ENCODE peak calls at places on chromosome 4, in seven cellular contexts. O is WTC11, N is HCT116, K is HepG2, E is GM12878, A is H1, V is K562. Y is an unnamed sample.

GRCh38 chr4:5812506-5813229 is 80.2 kb downstream of the CRMP1 start:
- DNase-seq in O (no peak), N (peak), K (peak), E (no peak), A (no peak), V (peak), Y (peak)

GRCh38 chr4:6619116-6619465 is 21.4 kb upstream of the MRFAP1 start:
- DNase-seq in O (no peak), N (no peak), K (no peak), E (no peak), A (no peak), V (no peak), Y (no peak)

GRCh38 chr4:185307136-185307950 is 88.4 kb downstream of the LRP2BP start:
- DNase-seq in O (no peak), N (no peak), K (no peak), E (peak), A (no peak), V (no peak), Y (no peak)

GRCh38 chr4:3666263-3666662 is 99.9 kb upstream of the ADRA2C start:
- DNase-seq in O (no peak), N (no peak), K (no peak), E (no peak), A (no peak), V (no peak), Y (no peak)

GRCh38 chr4:133058701-133059100 is 90.4 kb upstream of the PCDH10 start:
- DNase-seq in O (no peak), N (no peak), K (no peak), E (no peak), A (no peak), V (no peak), Y (no peak)

GRCh38 chr4:64584981-64585557 is 175.8 kb upstream of the TECRL start:
- DNase-seq in O (peak), N (peak), K (peak), E (no peak), A (no peak), V (peak), Y (peak)

GRCh38 chr4:176002007-176002623 is 63.5 kb upstream of the WDR17 start:
- DNase-seq in O (peak), N (peak), K (no peak), E (no peak), A (peak), V (no peak), Y (peak)

GRCh38 chr4:125741825-125742452 is 427.2 kb downstream of the FAT4 start:
- DNase-seq in O (no peak), N (no peak), K (peak), E (no peak), A (no peak), V (no peak), Y (peak)

GRCh38 chr4:134632056-134632455 is 430.5 kb upstream of the PABPC4L start:
- DNase-seq in O (no peak), N (no peak), K (no peak), E (no peak), A (no peak), V (no peak), Y (no peak)

GRCh38 chr4:168631241-168632151 is 134.6 kb downstream of the PALLD start:
- DNase-seq in O (peak), N (no peak), K (no peak), E (no peak), A (peak), V (no peak), Y (peak)

GRCh38 chr4:119010909-119011606 is 122.4 kb downstream of the SYNPO2 start:
- DNase-seq in O (no peak), N (no peak), K (no peak), E (no peak), A (no peak), V (no peak), Y (no peak)

GRCh38 chr4:40525811-40526598 is 103.7 kb downstream of the RBM47 start:
- DNase-seq in O (peak), N (peak), K (no peak), E (no peak), A (no peak), V (peak), Y (no peak)

GRCh38 chr4:173334891-173335754 is 965 bp upstream of the HMGB2 start:
- DNase-seq in O (peak), N (peak), K (peak), E (peak), A (peak), V (peak), Y (peak)

GRCh38 chr4:73438048-73438447 is 2.0 kb downstream of the AFP start:
- DNase-seq in O (no peak), N (no peak), K (no peak), E (no peak), A (no peak), V (no peak), Y (no peak)

GRCh38 chr4:169975837-169976796 is 50.1 kb downstream of the MFAP3L start:
- DNase-seq in O (no peak), N (no peak), K (peak), E (no peak), A (no peak), V (no peak), Y (no peak)

GRCh38 chr4:133137571-133137970 is 11.5 kb upstream of the PCDH10 start:
- DNase-seq in O (no peak), N (no peak), K (no peak), E (no peak), A (no peak), V (no peak), Y (no peak)

GRCh38 chr4:76606662-76607265 is 171.7 kb downstream of the SHROOM3 start:
- DNase-seq in O (no peak), N (no peak), K (no peak), E (no peak), A (no peak), V (no peak), Y (no peak)

GRCh38 chr4:152385551-152385950 is 150.3 kb downstream of the FBXW7 start:
- DNase-seq in O (no peak), N (no peak), K (no peak), E (no peak), A (no peak), V (no peak), Y (peak)

GRCh38 chr4:6230502-6230785 is 30.1 kb upstream of the JAKMIP1 start:
- DNase-seq in O (no peak), N (no peak), K (no peak), E (no peak), A (no peak), V (no peak), Y (no peak)

GRCh38 chr4:76198411-76199237 is 15.0 kb downstream of the SCARB2 start:
- DNase-seq in O (no peak), N (no peak), K (no peak), E (peak), A (no peak), V (peak), Y (peak)

GRCh38 chr4:24598025-24598424 is 13.7 kb upstream of the DHX15 start:
- DNase-seq in O (no peak), N (peak), K (peak), E (no peak), A (no peak), V (no peak), Y (no peak)

GRCh38 chr4:912548-913279 is 19.4 kb downstream of the GAK start:
- DNase-seq in O (no peak), N (no peak), K (no peak), E (no peak), A (no peak), V (no peak), Y (no peak)

GRCh38 chr4:145132521-145133098 is 34.5 kb downstream of the ABCE1 start:
- DNase-seq in O (no peak), N (no peak), K (no peak), E (peak), A (no peak), V (peak), Y (no peak)

GRCh38 chr4:168731706-168732414 is 235.0 kb downstream of the PALLD start:
- DNase-seq in O (no peak), N (no peak), K (no peak), E (no peak), A (no peak), V (no peak), Y (no peak)

GRCh38 chr4:15197005-15197404 is 194.7 kb downstream of the CPEB2 start:
- DNase-seq in O (peak), N (no peak), K (peak), E (no peak), A (peak), V (peak), Y (peak)

GRCh38 chr4:89158884-89159503 is 47.7 kb downstream of the TIGD2 start:
- DNase-seq in O (no peak), N (peak), K (peak), E (no peak), A (no peak), V (peak), Y (peak)

GRCh38 chr4:577499-578450 is 1.7 kb upstream of the TMEM271 start:
- DNase-seq in O (peak), N (no peak), K (peak), E (no peak), A (peak), V (no peak), Y (no peak)

GRCh38 chr4:123896446-123897071 is 500.0 kb downstream of the SPRY1 start:
- DNase-seq in O (no peak), N (no peak), K (no peak), E (no peak), A (no peak), V (no peak), Y (no peak)
- TF ChIP-seq SP1 in O (no peak), N (no peak), K (no peak), E (no peak), A (no peak), V (no peak), Y (no peak)

DNA sequence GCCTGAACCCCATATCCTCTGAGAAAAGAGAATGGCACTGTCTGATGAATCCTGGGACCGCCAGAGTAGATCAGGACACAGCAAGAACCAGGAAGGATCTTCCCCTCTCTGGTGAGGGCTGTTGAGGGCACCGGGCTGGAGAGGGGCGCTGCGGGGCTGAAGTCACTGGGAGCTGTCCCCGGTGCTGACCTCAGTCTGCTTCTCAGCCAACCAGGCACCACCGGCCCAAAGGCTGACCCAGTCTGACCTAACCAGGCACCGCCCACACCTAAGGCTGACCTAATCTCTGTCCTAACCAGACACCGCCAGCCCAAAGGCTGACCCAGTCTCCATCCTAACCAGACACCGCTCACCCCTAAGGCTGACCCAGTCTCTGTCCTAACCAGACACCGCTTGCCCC is 82.8 kb downstream of the CPZ start:
- DNase-seq in O (peak), N (no peak), K (peak), E (no peak), A (peak), V (peak), Y (peak)
- TF ChIP-seq SP1 in O (peak), N (no peak), K (no peak), E (no peak), A (no peak), V (no peak), Y (no peak)

GRCh38 chr4:114349543-114350175 is 248.9 kb upstream of the UGT8 start:
- DNase-seq in O (no peak), N (no peak), K (no peak), E (no peak), A (no peak), V (no peak), Y (no peak)
- TF ChIP-seq SP1 in O (no peak), N (no peak), K (no peak), E (no peak), A (no peak), V (no peak), Y (no peak)

GRCh38 chr4:71944956-71945355 is 86.8 kb upstream of the NPFFR2 start:
- DNase-seq in O (no peak), N (no peak), K (no peak), E (no peak), A (no peak), V (no peak), Y (no peak)

GRCh38 chr4:71945791-71946190 is 86.0 kb upstream of the NPFFR2 start:
- DNase-seq in O (no peak), N (no peak), K (no peak), E (no peak), A (no peak), V (no peak), Y (no peak)

GRCh38 chr4:71938776-71939175 is 93.0 kb upstream of the NPFFR2 start:
- DNase-seq in O (no peak), N (no peak), K (no peak), E (no peak), A (no peak), V (no peak), Y (no peak)

GRCh38 chr4:71941001-71941400 is 90.8 kb upstream of the NPFFR2 start:
- DNase-seq in O (peak), N (peak), K (peak), E (no peak), A (no peak), V (peak), Y (peak)
- TF ChIP-seq SP1 in O (no peak), N (no peak), K (no peak), E (no peak), A (no peak), V (no peak), Y (no peak)

GRCh38 chr4:142781114-142781513 is 65.0 kb downstream of the INPP4B start:
- DNase-seq in O (no peak), N (peak), K (no peak), E (no peak), A (no peak), V (no peak), Y (no peak)
- TF ChIP-seq SP1 in O (no peak), N (no peak), K (no peak), E (no peak), A (no peak), V (no peak), Y (no peak)

GRCh38 chr4:26320159-26320452 is 708 bp upstream of the RBPJ start:
- DNase-seq in O (no peak), N (no peak), K (peak), E (peak), A (no peak), V (no peak), Y (no peak)
- TF ChIP-seq SP1 in O (no peak), N (no peak), K (no peak), E (no peak), A (no peak), V (no peak), Y (no peak)

DNA sequence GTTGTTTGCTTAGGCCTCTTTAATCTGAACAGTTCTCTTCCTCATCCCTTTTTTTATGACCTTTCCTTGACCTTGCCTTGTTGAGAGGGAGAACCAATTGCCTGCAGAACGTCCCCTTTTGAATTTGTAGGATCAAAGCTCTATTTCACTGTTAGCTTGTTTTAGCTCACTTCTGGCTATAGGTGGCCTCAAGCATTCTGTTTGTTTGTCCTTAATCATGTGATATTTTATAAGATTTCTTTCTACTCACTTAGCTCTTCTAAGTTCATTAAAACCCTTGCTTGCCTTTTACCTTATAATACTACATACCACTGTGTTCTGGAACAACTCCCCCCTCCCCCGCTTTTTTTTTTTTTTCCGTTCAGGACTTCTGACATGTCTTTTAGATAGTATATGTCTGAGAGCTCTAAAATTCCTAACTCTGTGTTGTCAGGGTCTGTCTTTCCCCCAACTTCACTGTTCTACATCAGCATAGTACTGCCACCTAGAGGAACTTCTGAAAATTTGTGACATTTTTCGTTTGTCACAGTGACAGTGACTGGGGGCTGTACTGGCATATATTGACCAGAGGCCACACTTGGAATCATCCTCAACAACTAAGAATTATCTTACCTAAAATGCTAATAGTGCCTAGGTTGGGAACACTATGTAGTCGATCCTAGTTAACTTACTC is 128.5 kb downstream of the LARP7 start:
- DNase-seq in O (no peak), N (peak), K (peak), E (peak), A (no peak), V (peak), Y (peak)
- TF ChIP-seq SP1 in O (no peak), N (no peak), K (no peak), E (no peak), A (peak), V (no peak), Y (no peak)